ENCODE peak calls at places on chromosome 15, in four cellular contexts. R is BJ, V is iPS-NIHi11, L is NT2/D1. N is an unnamed sample.

GRCh38 chr15:77508541-77509505 is 88.1 kb downstream of the HMG20A start:
- DNase-seq in R (no peak), V (no peak), L (no peak), N (no peak)

GRCh38 chr15:76057332-76058000 is 2.3 kb upstream of the TMEM266 start:
- DNase-seq in R (no peak), V (peak; percentile 34), L (peak; percentile 32), N (no peak)

GRCh38 chr15:81160312-81161214 is 26.5 kb downstream of the CFAP161 start:
- DNase-seq in R (peak; percentile 71), V (no peak), L (no peak), N (no peak)

GRCh38 chr15:57509121-57509520 is 82.6 kb upstream of the MYZAP start:
- DNase-seq in R (no peak), V (no peak), L (no peak), N (no peak)

GRCh38 chr15:78420766-78421165 is 17.2 kb upstream of the IREB2 start:
- DNase-seq in R (no peak), V (no peak), L (no peak), N (no peak)

GRCh38 chr15:40247406-40247971 is 8.6 kb downstream of the PAK6 start:
- DNase-seq in R (no peak), V (no peak), L (no peak), N (no peak)

GRCh38 chr15:51494411-51495314 is 127.9 kb downstream of the DMXL2 start:
- DNase-seq in R (no peak), V (no peak), L (no peak), N (no peak)

GRCh38 chr15:80480171-80480811 is 76.1 kb downstream of the ARNT2 start:
- DNase-seq in R (no peak), V (peak; percentile 52), L (no peak), N (no peak)

GRCh38 chr15:55514414-55514850 is 6.4 kb upstream of the DNAAF4 start:
- DNase-seq in R (no peak), V (no peak), L (no peak), N (no peak)